ENCODE peak calls at places on chromosomes 11 and 22, in eight cellular contexts. D is NCI-H774, C is cardiac muscle cell, X is mammary epithelial cell, R is ovary, H is T-cell, F is NCI-H460, O is H7. B is an unnamed sample.

GRCh38 chr11:9158898-9159391 is 67.5 kb upstream of the SCUBE2 start:
- DNase-seq in X (peak; percentile 65), O (no peak), F (no peak), R (no peak), C (peak; percentile 85), H (no peak), D (no peak), B (no peak)

GRCh38 chr11:86978756-86979608 is 23.8 kb upstream of the FZD4 start:
- DNase-seq in X (peak; percentile 36), F (peak; percentile 18), R (no peak), O (no peak), H (no peak), D (no peak), C (peak; percentile 73), B (peak; percentile 9)

GRCh38 chr11:128936546-128937275 is 6.0 kb downstream of the TP53AIP1 start:
- DNase-seq in C (no peak), X (no peak), R (no peak), O (peak; percentile 91), H (no peak), D (peak; percentile 5), F (no peak), B (no peak)

GRCh38 chr11:86014221-86014620 is 54.7 kb downstream of the PICALM start:
- DNase-seq in D (no peak), O (no peak), H (no peak), R (no peak), X (peak; percentile 1), C (no peak), F (no peak), B (no peak)

GRCh38 chr22:31148953-31149627 is 8.8 kb upstream of the PLA2G3 start:
- DNase-seq in C (peak; percentile 89), D (peak; percentile 25), R (peak; percentile 72), X (peak; percentile 48), F (peak; percentile 65), H (no peak), O (peak; percentile 93), B (no peak)

GRCh38 chr11:10125522-10126133 is 168.4 kb downstream of the SBF2 start:
- DNase-seq in H (no peak), O (no peak), X (peak; percentile 8), F (no peak), R (no peak), C (peak; percentile 26), D (no peak), B (no peak)

GRCh38 chr11:70471254-70471653 is 72.9 kb downstream of the CTTN start:
- DNase-seq in R (peak; percentile 23), O (peak; percentile 96), H (no peak), C (peak; percentile 50), X (no peak), D (no peak), F (peak; percentile 21), B (no peak)

GRCh38 chr11:103812680-103813079 is 223.8 kb upstream of the DDI1 start:
- DNase-seq in X (no peak), F (no peak), C (peak; percentile 15), D (no peak), O (no peak), H (no peak), R (no peak), B (no peak)

GRCh38 chr11:35302388-35302787 is 117.0 kb downstream of the SLC1A2 start:
- DNase-seq in F (no peak), R (no peak), C (no peak), H (no peak), O (no peak), D (no peak), X (no peak), B (no peak)

GRCh38 chr22:19996694-19997384 is 19.8 kb downstream of the ARVCF start:
- DNase-seq in D (no peak), O (no peak), R (no peak), H (no peak), X (no peak), F (no peak), C (no peak), B (no peak)

GRCh38 chr22:25078591-25078990 is 121.1 kb upstream of the CRYBB3 start:
- DNase-seq in C (no peak), R (no peak), X (no peak), D (no peak), O (no peak), F (no peak), H (no peak), B (no peak)

GRCh38 chr11:69364901-69365300 is 70.9 kb downstream of the MYEOV start:
- DNase-seq in F (no peak), O (no peak), C (peak; percentile 43), H (no peak), D (no peak), X (no peak), R (no peak), B (peak; percentile 72)

GRCh38 chr22:19680287-19680881 is 33.9 kb upstream of the SEPTIN5 start:
- DNase-seq in D (no peak), O (no peak), C (no peak), X (no peak), F (no peak), R (no peak), H (no peak), B (no peak)

GRCh38 chr11:70836071-70836470 is 416.3 kb downstream of the SHANK2 start:
- DNase-seq in R (no peak), O (no peak), C (no peak), D (no peak), H (no peak), X (no peak), F (no peak), B (no peak)

GRCh38 chr22:46866591-46866990 is 104.1 kb downstream of the TBC1D22A start:
- DNase-seq in C (peak; percentile 45), X (peak; percentile 71), R (no peak), H (no peak), F (no peak), D (no peak), O (peak; percentile 54), B (no peak)

B was measured in HFF-Myc.